ENCODE peak calls at places on chromosomes 3 and 15, in ten cellular contexts. D is RKO; U is RWPE1; Z is fibroblast of the aortic adventitia; O is T-helper 1 cell; T is iPS-NIHi11; F is activated T-helper 1 cell treated with anti-CD3 and anti-CD28 coated beads, Interleukin-2, amount 50 U/mL, for 16 hours; P is skeletal muscle cell; N is posterior cingulate gyrus; R is iris pigment epithelial cell. Q is an unnamed sample.

GRCh38 chr3:186969607-186970006 is 39.3 kb downstream of the ST6GAL1 start:
- DNase-seq in D (no peak), U (no peak), Z (no peak), O (no peak), T (no peak), F (no peak), P (no peak), N (no peak), R (no peak), Q (no peak)

GRCh38 chr3:111668912-111669488 is 73.9 kb upstream of the ZBED2 start:
- DNase-seq in D (peak), U (peak), Z (peak), O (no peak), T (peak), F (no peak), P (no peak), N (no peak), R (peak), Q (peak)

GRCh38 chr15:52159645-52160044 is 31.5 kb downstream of the GNB5 start:
- DNase-seq in D (no peak), U (no peak), Z (no peak), O (no peak), T (no peak), F (no peak), P (no peak), N (no peak), R (no peak), Q (no peak)

GRCh38 chr15:22839046-22839705 is 710 bp downstream of the NIPA2 start:
- DNase-seq in D (peak), U (peak), Z (peak), O (no peak), T (peak), F (no peak), P (no peak), N (no peak), R (peak), Q (no peak)

GRCh38 chr3:165642761-165643432 is 194.3 kb downstream of the BCHE start:
- DNase-seq in D (peak), U (peak), Z (peak), O (no peak), T (peak), F (no peak), P (peak), N (no peak), R (peak), Q (peak)

GRCh38 chr3:56101576-56101975 is 366.7 kb downstream of the ERC2 start:
- DNase-seq in D (no peak), U (no peak), Z (no peak), O (no peak), T (no peak), F (no peak), P (no peak), N (no peak), R (no peak), Q (no peak)

GRCh38 chr3:126418256-126418530 is 23.5 kb downstream of the CFAP100 start:
- DNase-seq in D (no peak), U (no peak), Z (no peak), O (no peak), T (no peak), F (no peak), P (no peak), N (no peak), R (no peak), Q (no peak)

GRCh38 chr3:150202696-150203095 is 205.4 kb upstream of the TSC22D2 start:
- DNase-seq in D (no peak), U (no peak), Z (no peak), O (no peak), T (no peak), F (no peak), P (no peak), N (no peak), R (no peak), Q (no peak)

GRCh38 chr3:57864853-57865252 is 108.7 kb downstream of the SLMAP start:
- DNase-seq in D (peak), U (peak), Z (peak), O (no peak), T (peak), F (no peak), P (no peak), N (no peak), R (peak), Q (peak)

GRCh38 chr3:72969766-72970165 is 26.8 kb upstream of the PPP4R2 start:
- DNase-seq in D (no peak), U (no peak), Z (no peak), O (no peak), T (no peak), F (no peak), P (no peak), N (no peak), R (peak), Q (no peak)

GRCh38 chr15:33722005-33722672 is 246.2 kb upstream of the CHRM5 start:
- DNase-seq in D (peak), U (no peak), Z (peak), O (no peak), T (no peak), F (no peak), P (peak), N (no peak), R (peak), Q (no peak)

GRCh38 chr3:156626104-156626503 is 48.3 kb upstream of the TIPARP start:
- DNase-seq in D (peak), U (peak), Z (no peak), O (no peak), T (no peak), F (no peak), P (no peak), N (no peak), R (no peak), Q (no peak)

GRCh38 chr3:192128922-192129321 is 598.4 kb downstream of the FGF12 start:
- DNase-seq in D (no peak), U (no peak), Z (no peak), O (no peak), T (no peak), F (no peak), P (no peak), N (no peak), R (no peak), Q (no peak)

GRCh38 chr3:71905426-71905825 is 120.5 kb upstream of the PROK2 start:
- DNase-seq in D (no peak), U (no peak), Z (no peak), O (no peak), T (no peak), F (no peak), P (no peak), N (no peak), R (no peak), Q (no peak)

GRCh38 chr3:194810076-194810475 is 124.4 kb downstream of the FAM43A start:
- DNase-seq in D (no peak), U (no peak), Z (no peak), O (no peak), T (no peak), F (no peak), P (no peak), N (no peak), R (no peak), Q (no peak)

Q was measured in SJCRH30.